ENCODE peak calls at places on chromosomes 7 and 10, in nine cellular contexts. W is BE2C, B is choroid plexus epithelial cell, E is RWPE2, J is GM06990, T is AG04450, D is astrocyte of the cerebellum, Y is GM10248, U is brain microvascular endothelial cell. X is an unnamed sample.

GRCh38 chr7:72343991-72344390 is 68.1 kb downstream of the CALN1 start:
- DNase-seq in W (no peak), B (no peak), E (no peak), J (no peak), T (no peak), D (no peak), Y (no peak), U (no peak), X (no peak)

GRCh38 chr10:1290071-1290471 is 233.9 kb downstream of the WDR37 start:
- DNase-seq in W (no peak), B (no peak), E (no peak), J (no peak), T (no peak), D (no peak), Y (no peak), U (no peak), X (no peak)

GRCh38 chr10:101111547-101111946 is 19.6 kb upstream of the TLX1 start:
- DNase-seq in W (no peak), B (no peak), E (no peak), J (no peak), T (no peak), D (no peak), Y (no peak), U (no peak), X (no peak)

GRCh38 chr7:128863433-128863989 is 855 bp downstream of the ATP6V1F start:
- DNase-seq in W (peak), B (peak), E (no peak), J (peak), T (peak), D (peak), Y (peak), U (peak), X (peak)

GRCh38 chr10:112823604-112824003 is 126.4 kb upstream of the TCF7L2 start:
- DNase-seq in W (no peak), B (no peak), E (no peak), J (no peak), T (no peak), D (no peak), Y (no peak), U (no peak), X (no peak)

GRCh38 chr7:44081266-44081748 is 1.0 kb downstream of the POLM start:
- DNase-seq in W (no peak), B (no peak), E (no peak), J (peak), T (no peak), D (no peak), Y (peak), U (no peak), X (no peak)

GRCh38 chr7:137360087-137360679 is 16.6 kb upstream of the PTN start:
- DNase-seq in W (no peak), B (peak), E (no peak), J (no peak), T (no peak), D (no peak), Y (no peak), U (no peak), X (no peak)

GRCh38 chr10:5547934-5548660 is 23.3 kb downstream of the CALML3 start:
- DNase-seq in W (no peak), B (peak), E (no peak), J (no peak), T (no peak), D (no peak), Y (no peak), U (no peak), X (peak)

GRCh38 chr7:17520941-17521340 is 222.5 kb downstream of the AHR start:
- DNase-seq in W (no peak), B (peak), E (no peak), J (no peak), T (no peak), D (no peak), Y (no peak), U (peak), X (no peak)

GRCh38 chr10:89697946-89698345 is 3.4 kb upstream of the KIF20B start:
- DNase-seq in W (no peak), B (no peak), E (no peak), J (no peak), T (no peak), D (no peak), Y (no peak), U (no peak), X (no peak)

DNA sequence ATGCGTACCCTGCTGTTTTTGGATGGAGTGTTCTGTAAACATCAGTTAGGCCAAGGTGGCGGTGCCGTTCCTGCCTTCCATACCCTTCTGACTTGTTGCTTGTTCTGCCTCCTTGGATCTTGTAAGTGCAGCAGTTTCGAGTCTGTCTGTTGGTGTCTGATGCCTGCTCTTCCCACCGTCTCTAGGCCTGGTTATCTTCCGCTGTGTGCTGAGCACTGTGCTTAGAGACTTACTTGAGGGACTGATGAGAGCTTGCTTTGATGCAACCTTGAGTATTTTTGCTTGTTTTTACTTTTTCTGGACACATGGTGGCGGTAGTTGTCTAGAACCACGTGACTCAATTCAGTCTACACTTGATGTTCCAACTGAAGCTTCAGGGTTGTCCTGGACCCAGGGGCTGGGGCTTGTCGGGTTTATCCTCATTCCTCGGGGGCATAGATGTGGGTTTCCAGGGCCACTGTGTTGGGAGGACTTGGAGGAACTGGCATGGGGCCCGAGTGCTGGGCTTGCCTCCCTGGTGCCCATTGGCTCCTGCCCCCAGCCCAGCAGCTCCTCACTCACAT is 14.4 kb upstream of the SPRN start:
- DNase-seq in W (no peak), B (peak), E (no peak), J (no peak), T (no peak), D (no peak), Y (peak), U (peak), X (no peak)
- TF ChIP-seq CTCF in W (peak), B (peak), E (peak), J (peak), T (peak), D (no peak), Y (peak), U (peak), X (no peak)

DNA sequence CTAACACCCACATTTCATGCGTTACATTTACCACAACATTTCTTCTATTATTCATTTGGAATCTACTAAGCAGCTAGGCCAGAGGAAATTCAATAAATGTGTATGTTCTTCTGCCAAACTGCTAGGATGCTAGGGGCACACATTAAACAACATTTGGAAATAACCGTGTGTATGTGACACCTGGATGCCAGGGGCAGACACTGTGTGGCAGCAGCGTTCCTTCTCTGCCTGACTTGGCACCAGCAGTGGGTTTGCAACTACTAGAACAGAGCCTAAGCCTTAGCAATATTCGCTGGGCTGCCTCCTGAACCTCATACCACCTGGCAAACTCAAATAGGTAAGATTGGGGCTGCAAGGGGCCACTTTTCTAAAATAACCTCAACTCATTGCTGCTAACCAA is 182.1 kb downstream of the CHCHD3 start:
- DNase-seq in W (peak), B (peak), E (no peak), J (no peak), T (no peak), D (no peak), Y (no peak), U (no peak), X (no peak)
- TF ChIP-seq CTCF in W (peak), B (peak), E (no peak), J (no peak), T (no peak), D (no peak), Y (no peak), U (peak), X (no peak)

DNA sequence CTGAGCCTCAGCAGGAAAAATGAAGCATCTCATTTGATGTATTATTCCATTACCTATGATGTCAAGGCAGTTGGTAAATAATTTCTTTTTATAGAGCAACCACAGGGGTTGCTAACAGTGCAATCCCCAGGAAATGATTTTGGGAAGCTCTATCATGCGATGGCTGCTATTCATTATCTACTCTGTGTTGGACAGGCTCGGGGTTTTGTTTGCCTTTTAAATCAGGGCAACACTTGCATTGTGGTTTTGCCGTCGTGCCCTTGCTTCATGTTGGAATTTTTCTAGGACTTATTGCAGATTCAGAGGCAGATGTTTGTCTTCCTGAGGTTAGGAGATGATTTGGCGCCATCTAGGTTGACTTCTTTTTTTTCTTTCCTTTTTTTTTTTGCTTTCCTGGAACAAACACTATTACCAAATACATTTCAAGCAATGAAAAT is 128.4 kb downstream of the BICC1 start:
- DNase-seq in W (no peak), B (peak), E (peak), J (no peak), T (peak), D (peak), Y (no peak), U (peak), X (peak)
- TF ChIP-seq CTCF in W (peak), B (peak), E (peak), J (no peak), T (peak), D (no peak), Y (no peak), U (peak), X (no peak)

GRCh38 chr7:151124205-151124880 is 38.1 kb downstream of the AGAP3 start:
- DNase-seq in W (no peak), B (no peak), E (no peak), J (no peak), T (no peak), D (no peak), Y (no peak), U (no peak), X (no peak)
- TF ChIP-seq CTCF in W (no peak), B (no peak), E (peak), J (no peak), T (no peak), D (no peak), Y (no peak), U (no peak), X (no peak)

GRCh38 chr7:65422670-65423069 is 49.0 kb downstream of the ZNF92 start:
- DNase-seq in W (no peak), B (no peak), E (no peak), J (no peak), T (no peak), D (no peak), Y (no peak), U (no peak), X (no peak)
- TF ChIP-seq CTCF in W (no peak), B (no peak), E (no peak), J (no peak), T (no peak), D (no peak), Y (no peak), U (no peak), X (no peak)